ENCODE peak calls at places on chromosomes 12 and 14, in six cellular contexts. K is SK-N-SH, Q is HepG2, G is HCT116, D is H1, B is K562. T is an unnamed sample.

GRCh38 chr12:25796523-25797000 is 161.9 kb upstream of the RASSF8 start:
- DNase-seq in K (no peak), Q (no peak), G (no peak), D (no peak), B (no peak), T (no peak)

GRCh38 chr12:104823985-104824441 is 134.1 kb downstream of the SLC41A2 start:
- DNase-seq in K (no peak), Q (no peak), G (peak), D (no peak), B (no peak), T (no peak)

GRCh38 chr12:70367268-70368141 is 1.4 kb downstream of the KCNMB4 start:
- DNase-seq in K (peak), Q (no peak), G (no peak), D (no peak), B (no peak), T (no peak)

GRCh38 chr14:22836301-22837058 is at the start of gene MMP14:
- DNase-seq in K (peak), Q (no peak), G (no peak), D (no peak), B (peak), T (no peak)

GRCh38 chr12:112881602-112882001 is 25.2 kb upstream of the OAS1 start:
- DNase-seq in K (no peak), Q (no peak), G (no peak), D (no peak), B (no peak), T (no peak)

GRCh38 chr12:2264622-2265306 is 212.0 kb downstream of the CACNA1C start:
- DNase-seq in K (no peak), Q (no peak), G (no peak), D (no peak), B (no peak), T (no peak)

GRCh38 chr12:132129007-132129406 is 15.1 kb downstream of the DDX51 start:
- DNase-seq in K (no peak), Q (no peak), G (no peak), D (no peak), B (no peak), T (no peak)

GRCh38 chr12:41521872-41522379 is 333.8 kb downstream of the PDZRN4 start:
- DNase-seq in K (no peak), Q (no peak), G (no peak), D (no peak), B (no peak), T (no peak)

GRCh38 chr12:129696405-129696804 is 207.4 kb downstream of the TMEM132D start:
- DNase-seq in K (no peak), Q (no peak), G (no peak), D (no peak), B (no peak), T (no peak)

GRCh38 chr14:52268191-52269061 is 928 bp downstream of the PTGDR start:
- DNase-seq in K (peak), Q (no peak), G (no peak), D (no peak), B (no peak), T (no peak)

GRCh38 chr14:95577067-95577800 is 42.4 kb downstream of the GLRX5 start:
- DNase-seq in K (no peak), Q (no peak), G (no peak), D (no peak), B (no peak), T (no peak)

GRCh38 chr12:22978962-22979361 is 354.0 kb downstream of the ETNK1 start:
- DNase-seq in K (peak), Q (no peak), G (no peak), D (no peak), B (no peak), T (no peak)

GRCh38 chr12:105861232-105861631 is 277.5 kb downstream of the NUAK1 start:
- DNase-seq in K (no peak), Q (no peak), G (no peak), D (no peak), B (no peak), T (peak)

GRCh38 chr14:68873379-68873778 is 80.5 kb upstream of the ZFP36L1 start:
- DNase-seq in K (peak), Q (no peak), G (no peak), D (no peak), B (no peak), T (no peak)

GRCh38 chr14:54683882-54684794 is 117.2 kb downstream of the SAMD4A start:
- DNase-seq in K (peak), Q (no peak), G (no peak), D (peak), B (no peak), T (no peak)

GRCh38 chr12:104426926-104427546 is 29.7 kb upstream of the CHST11 start:
- DNase-seq in K (peak), Q (no peak), G (no peak), D (no peak), B (no peak), T (no peak)

GRCh38 chr14:73763396-73763795 is 49.2 kb upstream of the PNMA1 start:
- DNase-seq in K (no peak), Q (peak), G (no peak), D (no peak), B (no peak), T (peak)

GRCh38 chr12:1594045-1594294 is 411 bp downstream of the FBXL14 start:
- DNase-seq in K (peak), Q (no peak), G (no peak), D (no peak), B (no peak), T (no peak)

GRCh38 chr12:76943004-76943403 is 64.2 kb upstream of the CSRP2 start:
- DNase-seq in K (no peak), Q (no peak), G (no peak), D (no peak), B (no peak), T (no peak)

GRCh38 chr14:104687601-104688504 is 1.6 kb upstream of the INF2 start:
- DNase-seq in K (no peak), Q (peak), G (peak), D (no peak), B (no peak), T (peak)

GRCh38 chr12:132049442-132049841 is 94.7 kb downstream of the DDX51 start:
- DNase-seq in K (no peak), Q (no peak), G (no peak), D (no peak), B (no peak), T (no peak)

GRCh38 chr14:73935666-73936065 is 14.2 kb downstream of the FAM161B start:
- DNase-seq in K (peak), Q (no peak), G (no peak), D (no peak), B (peak), T (peak)

GRCh38 chr12:19872745-19873144 is 433.5 kb downstream of the AEBP2 start:
- DNase-seq in K (no peak), Q (no peak), G (no peak), D (no peak), B (no peak), T (no peak)

GRCh38 chr12:111766608-111767361 is at the start of gene ALDH2:
- DNase-seq in K (peak), Q (peak), G (peak), D (peak), B (peak), T (peak)

DNA sequence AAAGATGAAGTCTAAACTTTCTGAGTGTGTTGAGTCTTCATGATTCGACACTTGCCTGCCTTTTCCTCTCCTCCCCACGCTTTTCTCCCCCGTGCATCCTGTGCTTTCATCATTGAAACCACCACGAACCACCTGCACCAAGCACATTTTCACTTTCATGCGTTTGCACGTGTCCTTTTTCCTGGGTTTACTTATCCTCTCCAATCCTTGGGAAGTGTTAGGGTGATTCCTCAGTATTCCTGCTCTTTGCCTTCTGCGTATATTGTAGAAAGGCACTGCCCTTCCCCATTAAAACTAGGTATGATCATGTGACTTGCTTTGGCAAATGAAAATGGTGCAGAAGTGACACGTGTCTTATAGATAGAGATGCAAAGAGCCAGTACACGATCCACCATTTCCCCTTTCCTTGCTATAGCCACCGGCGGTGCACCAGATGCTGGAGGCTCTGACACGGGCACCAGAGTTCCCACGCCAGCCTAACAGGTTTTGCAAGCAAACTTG is 106.6 kb downstream of the BRMS1L start:
- DNase-seq in K (no peak), Q (no peak), G (no peak), D (no peak), B (no peak), T (no peak)
- TF ChIP-seq JUND in K (no peak), Q (no peak), G (no peak), D (no peak), B (no peak), T (no peak)

GRCh38 chr14:50041980-50042379 is 74.4 kb downstream of the VCPKMT start:
- DNase-seq in K (no peak), Q (no peak), G (no peak), D (no peak), B (no peak), T (no peak)

GRCh38 chr14:50045837-50046236 is 70.5 kb downstream of the VCPKMT start:
- DNase-seq in K (no peak), Q (no peak), G (no peak), D (no peak), B (no peak), T (no peak)

GRCh38 chr14:50047274-50047676 is 69.1 kb downstream of the VCPKMT start:
- DNase-seq in K (no peak), Q (peak), G (no peak), D (no peak), B (no peak), T (peak)

GRCh38 chr14:50044040-50044651 is 72.2 kb downstream of the VCPKMT start:
- DNase-seq in K (no peak), Q (no peak), G (no peak), D (no peak), B (no peak), T (no peak)

DNA sequence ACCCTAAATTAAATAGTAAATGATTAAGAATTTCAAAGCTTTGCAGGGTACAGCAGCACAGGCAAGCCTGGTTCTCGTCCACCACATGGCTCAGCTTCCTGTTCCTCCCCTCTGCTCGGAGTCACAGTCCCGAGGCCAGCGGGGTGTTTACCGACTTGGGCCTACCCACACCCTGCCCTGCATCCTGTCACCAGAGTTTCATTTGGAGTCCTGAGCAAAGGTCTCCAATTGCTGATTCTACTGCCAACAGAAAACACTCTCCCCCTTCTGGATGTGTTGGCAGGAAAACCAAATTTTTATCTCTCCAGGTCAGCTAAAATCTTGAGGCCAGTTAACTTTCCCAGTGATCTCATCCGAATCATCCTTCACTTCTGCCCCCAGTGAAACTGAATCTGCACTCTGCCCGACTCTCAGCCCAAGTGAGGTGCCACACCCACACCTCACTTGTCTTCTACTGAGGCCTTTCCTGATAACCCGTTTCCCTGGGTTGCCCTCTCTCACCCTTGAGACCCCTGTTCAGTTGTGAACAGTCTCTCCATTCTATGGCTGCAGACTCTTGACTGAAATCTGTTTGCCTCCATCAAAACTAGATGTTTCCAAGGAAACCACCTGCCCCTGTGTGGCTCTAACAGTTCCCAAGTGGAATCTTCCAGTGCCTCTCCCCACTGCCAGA is 71.2 kb downstream of the VCPKMT start:
- DNase-seq in K (peak), Q (peak), G (no peak), D (no peak), B (no peak), T (no peak)
- TF ChIP-seq JUND in K (no peak), Q (no peak), G (no peak), D (no peak), B (no peak), T (no peak)

DNA sequence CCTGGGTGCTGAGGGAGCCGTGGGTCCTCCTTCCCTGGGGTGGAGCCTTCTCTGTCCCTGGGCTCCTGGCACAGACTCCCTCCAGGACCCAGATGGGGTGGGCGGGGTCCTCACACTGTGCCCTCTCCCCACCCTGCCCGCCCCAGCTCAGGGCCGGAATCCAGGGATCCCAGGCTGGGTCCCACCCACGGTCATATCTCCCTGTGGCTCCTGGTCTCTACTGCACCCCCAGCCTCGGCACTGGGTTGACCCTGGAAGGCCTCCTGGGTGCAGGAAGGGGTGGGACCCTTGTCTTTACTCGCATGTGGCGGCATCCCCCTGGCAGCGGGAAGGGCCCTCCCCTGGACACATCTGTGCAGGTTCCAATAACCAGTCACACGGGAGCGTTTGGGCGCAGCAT is 75.8 kb upstream of the EIF5 start:
- DNase-seq in K (no peak), Q (no peak), G (no peak), D (no peak), B (no peak), T (no peak)
- TF ChIP-seq JUND in K (no peak), Q (no peak), G (no peak), D (no peak), B (no peak), T (no peak)

GRCh38 chr12:47832263-47832933 is 12.7 kb upstream of the HDAC7 start:
- DNase-seq in K (no peak), Q (no peak), G (no peak), D (no peak), B (no peak), T (no peak)

GRCh38 chr12:47833591-47834012 is 13.9 kb upstream of the HDAC7 start:
- DNase-seq in K (no peak), Q (no peak), G (no peak), D (no peak), B (no peak), T (no peak)

GRCh38 chr12:47835831-47836155 is 16.1 kb upstream of the HDAC7 start:
- DNase-seq in K (no peak), Q (no peak), G (no peak), D (no peak), B (no peak), T (no peak)

GRCh38 chr12:47835017-47835830 is 15.5 kb upstream of the HDAC7 start:
- DNase-seq in K (no peak), Q (no peak), G (no peak), D (no peak), B (no peak), T (no peak)

GRCh38 chr12:47834199-47835016 is 14.7 kb upstream of the HDAC7 start:
- DNase-seq in K (no peak), Q (no peak), G (no peak), D (no peak), B (peak), T (no peak)
- TF ChIP-seq JUND in K (no peak), Q (no peak), G (no peak), D (no peak), B (peak), T (no peak)

DNA sequence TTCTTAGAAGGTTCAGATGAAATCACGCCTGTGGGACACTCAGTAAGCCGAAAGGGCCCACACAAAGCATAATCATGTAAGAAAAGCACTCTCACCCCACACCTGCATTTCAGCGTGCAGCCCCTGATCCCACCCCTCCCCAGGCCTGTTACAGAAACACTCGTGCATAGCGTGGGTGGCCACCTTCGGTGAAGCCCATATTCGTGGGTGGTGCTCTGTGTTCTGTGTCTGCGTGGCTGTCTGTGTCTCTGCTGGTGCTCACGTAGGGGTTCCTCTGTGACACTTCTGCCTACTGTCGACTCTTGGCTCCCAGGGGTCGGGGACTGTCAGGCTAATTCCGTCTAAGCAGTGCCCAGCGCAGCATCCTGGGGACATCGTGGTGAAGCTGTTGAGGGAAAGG is 74.0 kb downstream of the B4GALNT3 start:
- DNase-seq in K (no peak), Q (no peak), G (no peak), D (no peak), B (no peak), T (no peak)
- TF ChIP-seq JUND in K (no peak), Q (no peak), G (no peak), D (no peak), B (no peak), T (no peak)

GRCh38 chr14:70338550-70338949 is 20.9 kb downstream of the COX16 start:
- DNase-seq in K (no peak), Q (no peak), G (no peak), D (no peak), B (no peak), T (no peak)

GRCh38 chr14:70339970-70340369 is 19.5 kb downstream of the COX16 start:
- DNase-seq in K (no peak), Q (no peak), G (no peak), D (no peak), B (no peak), T (no peak)

GRCh38 chr14:70339039-70339438 is 20.4 kb downstream of the COX16 start:
- DNase-seq in K (no peak), Q (no peak), G (no peak), D (no peak), B (no peak), T (no peak)

DNA sequence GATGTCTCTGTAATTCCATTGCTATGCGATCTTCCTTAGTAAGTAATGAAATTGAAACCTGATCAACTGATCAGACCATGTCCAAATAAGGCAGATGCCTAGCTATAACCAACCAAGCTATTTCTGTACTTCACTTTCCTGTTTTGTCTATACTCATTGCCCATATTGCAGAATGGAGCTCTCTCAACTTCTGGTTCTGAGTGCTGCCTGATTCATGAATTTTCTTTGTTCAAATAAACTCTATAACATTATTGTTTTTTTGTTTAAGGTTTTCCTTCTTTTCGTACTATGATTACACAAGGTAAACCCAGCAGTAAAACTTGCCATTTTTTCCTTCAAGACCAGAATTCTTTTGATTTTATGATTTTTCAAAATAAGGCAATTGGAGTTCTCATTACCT is 16.3 kb downstream of the COX16 start:
- DNase-seq in K (no peak), Q (no peak), G (no peak), D (no peak), B (no peak), T (no peak)
- TF ChIP-seq JUND in K (no peak), Q (no peak), G (no peak), D (no peak), B (no peak), T (no peak)

DNA sequence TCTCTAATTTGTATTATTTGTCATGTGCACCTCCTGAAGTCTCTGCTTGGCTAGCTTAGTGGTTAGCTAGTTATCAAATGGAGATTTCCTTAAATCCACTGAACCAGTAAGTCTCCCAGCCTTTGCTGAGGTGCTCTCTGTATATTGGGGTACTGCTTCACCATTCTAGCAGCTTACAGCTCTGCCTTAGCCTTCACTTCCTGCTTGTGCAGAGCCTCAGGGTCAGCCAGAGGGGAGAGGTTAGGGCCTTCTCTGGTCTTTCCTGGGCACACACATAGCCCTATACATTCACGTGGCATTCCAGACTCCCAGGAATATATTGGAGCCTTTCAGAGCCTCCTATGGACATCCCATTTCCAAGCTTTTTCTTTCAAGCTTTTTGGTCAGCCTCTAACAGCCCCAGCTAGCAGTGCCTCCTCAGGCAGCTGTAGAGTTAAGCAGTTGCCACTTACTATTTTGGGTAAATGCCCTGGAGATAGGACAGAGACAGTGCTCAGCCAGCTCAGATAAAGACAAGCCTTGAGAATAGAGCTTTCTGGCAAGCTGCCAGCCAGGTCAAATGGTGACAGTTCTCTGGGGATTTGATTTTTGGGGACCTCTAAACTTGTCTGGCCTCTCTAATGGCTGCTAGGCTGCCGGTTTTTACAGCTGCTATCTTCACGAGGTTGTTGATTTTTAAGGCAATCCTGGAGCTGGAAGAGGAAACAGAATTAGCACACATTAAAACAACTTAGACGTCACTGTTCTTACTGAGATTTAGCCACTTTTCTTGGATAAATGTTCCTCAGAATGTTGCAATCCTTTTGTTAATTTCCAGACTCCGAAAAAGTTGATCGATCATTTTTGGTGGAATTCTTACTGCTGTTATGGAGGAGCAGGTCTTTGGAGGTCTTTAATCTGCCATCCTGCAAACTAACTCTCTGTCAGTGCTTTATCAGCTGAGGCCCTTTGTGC is 32.9 kb downstream of the FBXW8 start:
- DNase-seq in K (no peak), Q (no peak), G (no peak), D (no peak), B (no peak), T (no peak)
- TF ChIP-seq JUND in K (no peak), Q (no peak), G (no peak), D (no peak), B (no peak), T (no peak)

DNA sequence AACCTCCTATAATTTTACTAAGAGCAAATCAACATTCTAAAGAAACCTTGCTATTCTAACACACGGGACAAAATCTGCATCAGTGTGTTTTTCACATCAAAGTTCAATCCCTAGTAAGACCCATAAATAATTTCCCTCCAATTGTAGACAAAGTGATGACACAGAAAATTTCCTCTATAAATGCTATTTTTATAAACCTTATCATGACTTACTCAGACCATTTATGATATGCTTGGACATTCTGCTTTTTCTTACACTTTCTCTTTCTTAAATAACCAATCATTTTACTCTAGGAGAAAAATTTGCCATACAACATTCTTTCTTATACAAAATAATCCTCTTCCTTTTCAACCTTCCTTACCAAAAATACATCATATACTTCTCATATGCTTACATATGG is 67.0 kb downstream of the SDR9C7 start:
- DNase-seq in K (no peak), Q (no peak), G (no peak), D (no peak), B (no peak), T (no peak)
- TF ChIP-seq JUND in K (no peak), Q (no peak), G (no peak), D (no peak), B (no peak), T (no peak)

T was measured in T47D.